ENCODE peak calls at places on chromosomes 13 and 19, in five cellular contexts. N, R, S, P and E are unnamed samples.

GRCh38 chr19:51364200-51365106 is 1.7 kb downstream of the ETFB start:
- DNase-seq in S (no peak), P (no peak), N (no peak), R (no peak), E (no peak)

GRCh38 chr13:52127783-52128702 is 830 bp downstream of the NEK5 start:
- DNase-seq in R (peak), P (peak), S (no peak), N (no peak), E (peak)

GRCh38 chr13:110916671-110917142 is 1.8 kb upstream of the ANKRD10 start:
- DNase-seq in R (no peak), N (no peak), P (no peak), S (no peak), E (no peak)

GRCh38 chr19:4216832-4217231 is 12.5 kb upstream of the EBI3 start:
- DNase-seq in N (no peak), S (no peak), R (no peak), P (no peak), E (no peak)

GRCh38 chr19:41998246-41999020 is 4.4 kb upstream of the ATP1A3 start:
- DNase-seq in R (peak), S (no peak), P (peak), N (no peak), E (peak)

GRCh38 chr19:2962018-2962670 is 15.2 kb upstream of the TLE6 start:
- DNase-seq in N (no peak), R (peak), P (peak), S (no peak), E (peak)

GRCh38 chr13:28474491-28475134 is 20.3 kb downstream of the FLT1 start:
- DNase-seq in S (no peak), N (no peak), P (no peak), R (no peak), E (no peak)

GRCh38 chr13:42478531-42479156 is 95.3 kb upstream of the TNFSF11 start:
- DNase-seq in P (peak), R (no peak), S (no peak), N (no peak), E (no peak)

GRCh38 chr13:45242070-45242469 is 41.2 kb upstream of the KCTD4 start:
- DNase-seq in N (no peak), S (no peak), P (no peak), R (no peak), E (no peak)

GRCh38 chr19:37565370-37565669 is 29.3 kb downstream of the ZNF571 start:
- DNase-seq in N (no peak), S (no peak), P (no peak), R (no peak), E (no peak)

GRCh38 chr19:845707-846481 is 5.1 kb downstream of the PRTN3 start:
- DNase-seq in N (no peak), P (no peak), S (no peak), R (no peak), E (no peak)

GRCh38 chr13:31172535-31172934 is 10.8 kb upstream of the HSPH1 start:
- DNase-seq in N (no peak), S (no peak), R (no peak), P (no peak), E (no peak)

GRCh38 chr19:45973564-45974338 is at the start of gene NOVA2:
- DNase-seq in P (peak), S (no peak), R (peak), N (peak), E (peak)

GRCh38 chr19:40281381-40282208 is 3.5 kb downstream of the AKT2 start:
- DNase-seq in R (no peak), S (peak), N (peak), P (no peak), E (no peak)

GRCh38 chr19:48553676-48554384 is 1.9 kb downstream of the SULT2B1 start:
- DNase-seq in N (no peak), P (no peak), S (no peak), R (no peak), E (no peak)

GRCh38 chr13:113105032-113105993 is at the start of gene F7:
- DNase-seq in P (no peak), R (no peak), N (no peak), S (no peak), E (no peak)

GRCh38 chr19:45663800-45664199 is 4.2 kb upstream of the GIPR start:
- DNase-seq in S (no peak), R (no peak), N (no peak), P (no peak), E (no peak)

GRCh38 chr19:801030-801860 is 4.0 kb downstream of the PTBP1 start:
- DNase-seq in P (no peak), N (no peak), R (no peak), S (no peak), E (no peak)

GRCh38 chr13:43905435-43906031 is 25.8 kb downstream of the LACC1 start:
- DNase-seq in P (peak), S (no peak), N (no peak), R (peak), E (no peak)

GRCh38 chr13:112220925-112221324 is 154.0 kb downstream of the SOX1 start:
- DNase-seq in N (no peak), P (no peak), S (no peak), R (no peak), E (no peak)

GRCh38 chr13:20799726-20800416 is 26.1 kb upstream of the EEF1AKMT1 start:
- DNase-seq in P (no peak), S (no peak), R (no peak), N (no peak), E (no peak)

GRCh38 chr13:73722120-73722519 is 412.1 kb downstream of the KLF12 start:
- DNase-seq in P (peak), R (no peak), N (no peak), S (no peak), E (no peak)

GRCh38 chr13:105806335-105806920 is 729.0 kb downstream of the EFNB2 start:
- DNase-seq in R (no peak), P (no peak), N (no peak), S (no peak), E (no peak)

GRCh38 chr13:99980201-99981114 is 1.1 kb upstream of the ZIC2 start:
- DNase-seq in S (peak), N (peak), P (peak), R (no peak), E (peak)

GRCh38 chr13:86856996-86857395 is 814.2 kb upstream of the SLITRK5 start:
- DNase-seq in N (no peak), R (no peak), S (no peak), P (no peak), E (no peak)

DNA sequence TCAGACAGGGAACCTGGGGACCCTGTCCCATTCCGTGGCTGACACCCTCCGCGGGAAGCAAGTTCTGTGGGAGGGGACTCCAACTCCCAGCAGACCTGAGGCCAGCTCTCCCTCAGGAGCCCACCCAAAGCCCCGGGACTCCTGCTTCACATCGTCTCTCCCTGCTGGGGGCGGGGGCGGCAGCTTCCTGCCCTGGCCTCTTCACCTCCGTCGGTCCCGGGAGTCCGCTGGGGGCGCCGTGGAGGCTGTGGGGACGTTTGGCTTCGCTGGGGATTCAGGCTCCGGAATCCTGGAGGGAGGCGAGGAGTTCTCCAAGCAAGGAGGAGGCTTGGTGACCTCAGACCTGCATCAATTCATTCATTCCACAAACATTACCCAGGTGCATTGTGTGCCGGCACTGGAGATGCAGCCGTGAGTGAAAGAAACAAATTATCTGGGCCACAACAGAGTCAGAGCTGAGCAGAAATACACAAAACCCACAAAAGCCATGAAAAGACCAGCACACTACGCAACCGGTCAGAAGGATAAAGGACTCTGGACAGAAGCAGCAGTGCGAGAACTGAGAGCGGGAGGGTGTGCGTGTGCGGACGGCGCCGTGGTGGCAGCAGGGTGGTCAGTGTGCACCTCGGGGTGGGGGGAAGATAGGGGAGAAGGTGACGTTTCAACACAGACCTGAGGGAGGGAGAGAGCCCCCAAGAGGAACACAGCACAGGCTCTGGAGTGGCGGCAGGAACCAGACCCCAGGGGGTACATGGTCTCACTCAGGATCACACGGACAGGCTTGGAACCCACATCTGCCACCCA is 19.0 kb downstream of the EPS8L1 start:
- DNase-seq in S (peak), N (no peak), R (no peak), P (no peak), E (peak)
- TF ChIP-seq CTCF in S (no peak), N (no peak), R (no peak), P (no peak), E (no peak)

DNA sequence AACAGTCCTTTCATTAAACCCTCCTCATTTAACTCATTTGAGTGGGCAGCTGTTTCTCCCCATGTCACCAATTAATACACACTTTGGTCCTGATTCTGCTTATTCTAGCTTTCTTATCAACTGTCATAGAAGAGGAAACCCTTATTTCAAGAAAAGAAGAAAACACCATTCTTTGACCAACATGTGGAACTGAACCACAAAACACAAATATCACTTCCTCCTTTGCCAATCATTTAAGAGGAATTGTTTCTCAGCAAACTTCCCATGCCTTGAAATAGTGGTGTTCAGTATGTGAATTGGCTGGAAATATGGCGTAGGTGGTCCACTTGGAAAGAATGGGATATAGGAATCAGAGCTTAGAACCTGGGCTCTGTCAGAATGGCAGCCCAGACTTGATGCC is 20.4 kb downstream of the MBD3L2B start:
- DNase-seq in P (no peak), R (no peak), S (no peak), N (no peak), E (no peak)
- TF ChIP-seq CTCF in P (no peak), R (no peak), S (no peak), N (no peak), E (no peak)

GRCh38 chr13:26499209-26499601 is 58.3 kb upstream of the WASF3 start:
- DNase-seq in R (no peak), S (no peak), N (no peak), P (no peak), E (no peak)
- TF ChIP-seq CTCF in R (no peak), S (no peak), N (no peak), P (no peak), E (no peak)

DNA sequence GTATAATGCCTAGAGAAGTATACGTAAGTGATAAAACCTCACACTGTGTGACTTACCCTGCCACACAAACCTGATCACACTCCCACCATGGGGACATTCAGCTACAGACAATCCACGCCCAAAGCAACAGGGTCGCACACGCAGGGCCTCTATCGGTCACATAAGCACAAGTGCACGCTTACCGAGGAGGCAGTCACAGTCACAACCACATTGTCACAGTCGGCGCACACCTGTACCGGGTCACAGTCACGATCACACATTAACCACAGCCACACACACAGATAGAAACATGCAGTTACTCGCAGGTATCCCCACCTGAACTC is 584 bp downstream of the ZNF566 start:
- DNase-seq in S (no peak), P (peak), R (no peak), N (no peak), E (peak)
- TF ChIP-seq CTCF in S (no peak), P (no peak), R (no peak), N (no peak), E (no peak)

DNA sequence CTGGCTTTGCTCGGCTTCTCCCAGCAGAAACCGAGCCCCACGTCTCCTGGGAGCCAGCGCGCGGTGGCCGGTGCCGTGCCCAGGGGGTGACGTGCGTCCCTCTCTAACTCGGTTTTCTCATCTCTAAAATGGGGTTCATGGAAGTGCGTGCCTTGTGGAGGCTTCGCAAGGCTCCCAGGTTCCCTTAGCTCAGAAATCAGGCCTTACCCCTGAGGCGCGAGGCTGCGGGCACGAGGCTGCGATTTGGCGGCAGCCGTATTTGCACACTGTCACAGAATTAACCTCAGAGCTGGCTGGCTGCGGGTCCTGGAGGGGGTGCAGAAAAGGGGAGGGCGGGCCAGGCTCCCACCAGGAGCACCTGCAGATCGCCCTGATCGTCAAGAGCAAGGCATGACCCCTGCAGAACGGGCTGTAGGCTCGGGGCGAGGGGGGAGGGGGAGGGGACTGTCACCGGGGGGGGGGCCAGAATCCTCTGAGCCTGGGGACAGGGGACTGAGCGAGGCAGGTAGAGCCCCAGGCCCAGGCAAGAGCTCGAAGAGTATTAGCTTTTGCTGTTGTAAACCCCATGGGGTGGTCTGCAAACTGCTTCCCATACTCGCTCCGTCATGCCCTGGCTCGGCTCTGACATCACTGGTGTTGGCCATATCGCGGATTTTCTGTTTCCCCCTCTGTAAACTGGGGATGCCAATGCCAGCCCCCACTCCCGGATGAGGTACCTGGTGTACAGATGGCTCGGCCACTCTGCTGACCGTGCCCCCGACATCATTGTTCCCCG is 62.2 kb downstream of the CCNE1 start:
- DNase-seq in S (no peak), N (peak), R (no peak), P (no peak), E (no peak)
- TF ChIP-seq CTCF in S (peak), N (peak), R (no peak), P (no peak), E (peak)

DNA sequence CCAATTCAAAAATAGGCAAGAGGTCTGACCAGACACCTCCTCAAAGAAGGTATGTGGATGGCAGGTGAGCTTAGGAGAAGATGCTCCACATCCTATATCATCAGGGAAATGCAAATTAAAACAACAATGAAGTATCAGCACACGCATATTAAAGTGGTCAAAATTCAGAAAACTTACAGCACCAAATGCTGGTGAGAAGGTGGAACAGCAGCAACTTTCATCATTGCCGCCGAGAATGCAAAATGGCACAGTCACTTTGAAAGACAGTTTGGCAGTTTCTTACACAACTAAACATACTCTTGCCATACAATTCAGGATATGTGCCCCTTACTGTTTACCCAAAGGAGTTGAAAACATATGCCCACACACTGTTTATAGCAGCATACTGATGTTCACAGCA is 22.4 kb downstream of the OR10H4 start:
- DNase-seq in N (no peak), R (no peak), P (peak), S (no peak), E (no peak)
- TF ChIP-seq CTCF in N (no peak), R (no peak), P (no peak), S (no peak), E (no peak)